ENCODE peak calls at places on chromosomes 4 and X, in eight cellular contexts. Q, E, H, J, F, Y, T and V are unnamed samples. For H3K27me3, the result is how much of the 10 kb centered on the place peaks cover.

GRCh38 chr4:68337522-68337921 is 12.4 kb downstream of the YTHDC1 start:
- DNase-seq in Q (no peak), E (no peak), H (no peak), J (no peak), F (no peak), Y (no peak), T (no peak), V (no peak)

GRCh38 chr4:101183658-101184373 is 163.5 kb downstream of the PPP3CA start:
- DNase-seq in Q (no peak), E (no peak), H (no peak), J (no peak), F (no peak), Y (no peak), T (no peak), V (no peak)

GRCh38 chrX:24761306-24761705 is 67.6 kb downstream of the POLA1 start:
- DNase-seq in Q (no peak), E (no peak), H (no peak), J (no peak), F (no peak), Y (no peak), T (no peak), V (no peak)

GRCh38 chr4:151692443-151692782 is 68.4 kb downstream of the GATB start:
- DNase-seq in Q (no peak), E (no peak), H (no peak), J (no peak), F (no peak), Y (no peak), T (no peak), V (no peak)

GRCh38 chr4:130165381-130165780 is 1069.4 kb downstream of the C4orf33 start:
- DNase-seq in Q (no peak), E (no peak), H (no peak), J (no peak), F (no peak), Y (no peak), T (no peak), V (no peak)

GRCh38 chr4:56907009-56907408 is 691 bp upstream of the REST start:
- DNase-seq in Q (no peak), E (no peak), H (no peak), J (no peak), F (no peak), Y (peak), T (no peak), V (no peak)

GRCh38 chr4:2220016-2220620 is 21.8 kb downstream of the HAUS3 start:
- DNase-seq in Q (peak), E (peak), H (peak), J (peak), F (peak), Y (peak), T (no peak), V (peak)

GRCh38 chr4:53695540-53696463 is 104.5 kb upstream of the LNX1 start:
- DNase-seq in Q (no peak), E (no peak), H (no peak), J (no peak), F (no peak), Y (no peak), T (no peak), V (no peak)

GRCh38 chr4:165207016-165207430 is 338 bp upstream of the KLHL2 start:
- DNase-seq in Q (no peak), E (peak), H (peak), J (no peak), F (peak), Y (no peak), T (no peak), V (no peak)

GRCh38 chrX:45852884-45853283 is 652.2 kb upstream of the DIPK2B start:
- DNase-seq in Q (no peak), E (no peak), H (no peak), J (no peak), F (no peak), Y (no peak), T (no peak), V (no peak)

GRCh38 chrX:9897761-9898161 is 69.4 kb upstream of the CLDN34 start:
- DNase-seq in Q (no peak), E (no peak), H (no peak), J (no peak), F (no peak), Y (no peak), T (no peak), V (no peak)

GRCh38 chrX:154125356-154126040 is 18.5 kb upstream of the OPN1LW start:
- DNase-seq in Q (no peak), E (peak), H (no peak), J (no peak), F (no peak), Y (no peak), T (no peak), V (no peak)

GRCh38 chrX:88136328-88136727 is 610.7 kb upstream of the CPXCR1 start:
- DNase-seq in Q (no peak), E (no peak), H (no peak), J (no peak), F (no peak), Y (no peak), T (no peak), V (no peak)

GRCh38 chr4:37966044-37966443 is 5.8 kb downstream of the PTTG2 start:
- DNase-seq in Q (no peak), E (no peak), H (no peak), J (no peak), F (no peak), Y (no peak), T (no peak), V (no peak)

GRCh38 chr4:55312491-55313101 is 33.4 kb upstream of the SRD5A3 start:
- DNase-seq in Q (no peak), E (peak), H (no peak), J (peak), F (peak), Y (peak), T (no peak), V (peak)

GRCh38 chr4:141311805-141312204 is 91.1 kb downstream of the ZNF330 start:
- DNase-seq in Q (no peak), E (no peak), H (no peak), J (no peak), F (no peak), Y (no peak), T (no peak), V (no peak)

GRCh38 chrX:150162141-150162540 is 201.0 kb upstream of the MAMLD1 start:
- DNase-seq in Q (no peak), E (no peak), H (no peak), J (no peak), F (no peak), Y (peak), T (no peak), V (no peak)

GRCh38 chr4:106286611-106287010 is 29.4 kb downstream of the TBCK start:
- DNase-seq in Q (no peak), E (no peak), H (no peak), J (no peak), F (no peak), Y (no peak), T (no peak), V (no peak)

GRCh38 chr4:153318696-153319320 is 25.7 kb upstream of the MND1 start:
- DNase-seq in Q (no peak), E (peak), H (no peak), J (peak), F (no peak), Y (peak), T (no peak), V (no peak)

GRCh38 chrX:153900806-153901752 is 3.4 kb upstream of the AVPR2 start:
- DNase-seq in Q (no peak), E (peak), H (peak), J (peak), F (no peak), Y (peak), T (no peak), V (peak)

GRCh38 chr4:123349401-123350190 is 47.0 kb upstream of the SPRY1 start:
- DNase-seq in Q (no peak), E (no peak), H (no peak), J (no peak), F (no peak), Y (no peak), T (no peak), V (no peak)

GRCh38 chr4:123351713-123352112 is 44.9 kb upstream of the SPRY1 start:
- DNase-seq in Q (no peak), E (no peak), H (peak), J (no peak), F (no peak), Y (no peak), T (no peak), V (no peak)

GRCh38 chr4:123350726-123351125 is 45.9 kb upstream of the SPRY1 start:
- DNase-seq in Q (no peak), E (no peak), H (no peak), J (no peak), F (no peak), Y (no peak), T (no peak), V (no peak)

GRCh38 chr4:123352240-123352945 is 44.2 kb upstream of the SPRY1 start:
- DNase-seq in Q (no peak), E (peak), H (no peak), J (peak), F (no peak), Y (no peak), T (no peak), V (no peak)

GRCh38 chr4:123350191-123350544 is 46.4 kb upstream of the SPRY1 start:
- DNase-seq in Q (no peak), E (no peak), H (no peak), J (no peak), F (no peak), Y (no peak), T (no peak), V (no peak)
- TF ChIP-seq CTCF in Q (peak), E (no peak), H (no peak), J (no peak), F (peak), Y (peak), T (no peak), V (no peak)

DNA sequence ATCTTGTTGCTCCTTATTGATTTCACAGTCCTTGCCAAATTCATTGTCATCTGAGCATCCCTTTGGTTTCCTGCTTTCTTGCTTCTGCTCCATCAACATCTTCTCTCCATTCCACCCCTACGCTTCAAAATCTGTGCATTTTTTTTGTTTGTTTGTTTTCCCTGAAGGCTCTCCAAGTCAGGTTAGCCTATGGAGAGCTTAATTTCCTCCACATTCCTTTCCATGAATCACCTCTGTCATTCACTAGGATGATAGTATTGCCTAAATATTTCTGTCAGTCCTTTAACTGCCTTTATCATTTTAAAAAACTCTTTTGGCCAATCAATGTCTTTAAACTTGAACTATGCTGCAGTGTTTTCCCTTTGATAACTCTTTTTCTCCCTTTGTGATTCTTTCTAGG is 67.7 kb downstream of the PPARGC1A start:
- DNase-seq in Q (no peak), E (no peak), H (no peak), J (no peak), F (no peak), Y (no peak), T (no peak), V (no peak)
- H3K27me3 ChIP-seq in Q (under half), E (under half), H (under half), J (under half), F (under half), Y (under half), T (under half), V (under half)

DNA sequence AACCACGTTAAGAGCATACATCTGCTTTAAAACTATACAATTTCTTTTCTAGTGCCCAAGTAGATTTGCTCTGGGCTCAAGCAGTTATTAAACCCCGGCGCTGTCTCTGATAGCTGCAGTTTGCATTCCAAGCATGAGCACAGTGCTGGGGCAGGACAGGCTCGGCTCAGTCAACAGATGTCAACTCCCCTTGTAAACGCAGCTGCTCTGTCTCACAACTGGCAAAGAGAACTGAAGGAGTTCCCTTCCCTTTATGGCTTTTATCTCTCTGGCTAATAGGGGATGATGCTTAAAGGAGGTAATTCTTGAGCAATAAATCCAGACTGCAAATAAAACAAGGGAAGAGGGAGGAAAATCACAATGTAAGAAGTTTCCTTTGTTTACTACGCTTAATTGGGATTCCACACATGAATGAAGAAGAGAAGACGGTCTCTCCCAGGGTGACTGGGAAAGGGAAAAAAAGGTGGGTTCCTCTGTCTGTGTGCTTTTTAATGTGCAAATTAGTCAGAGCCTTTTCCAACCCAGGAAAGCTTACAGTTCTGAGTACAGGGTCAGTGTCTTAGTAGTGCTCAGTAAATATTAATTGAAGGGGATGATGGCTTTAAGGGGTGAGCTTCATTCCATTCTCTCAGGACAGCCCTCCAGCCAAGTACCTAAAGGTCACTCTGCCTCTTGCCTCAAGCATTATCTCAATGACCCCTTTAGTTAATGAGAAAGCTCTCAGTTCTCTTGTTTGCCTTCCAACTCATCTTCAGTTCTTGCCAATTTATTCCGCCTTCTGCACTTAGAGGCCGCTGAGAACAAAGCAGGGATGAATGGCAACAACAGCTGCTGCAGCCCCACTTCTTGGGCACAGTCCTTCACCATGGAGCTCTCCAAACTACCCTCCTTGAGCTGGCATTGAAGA is 155.7 kb upstream of the JADE1 start:
- DNase-seq in Q (no peak), E (peak), H (no peak), J (no peak), F (no peak), Y (no peak), T (no peak), V (no peak)
- H3K4me3 ChIP-seq in Q (no peak), E (no peak), H (no peak), J (no peak), F (no peak), Y (no peak), T (no peak), V (no peak)

GRCh38 chrX:49177873-49178480 is 6.3 kb downstream of the PLP2 start:
- DNase-seq in Q (no peak), E (no peak), H (no peak), J (no peak), F (peak), Y (no peak), T (no peak), V (no peak)

GRCh38 chrX:49176421-49177326 is 5.0 kb downstream of the PLP2 start:
- DNase-seq in Q (no peak), E (no peak), H (no peak), J (no peak), F (peak), Y (no peak), T (no peak), V (no peak)

GRCh38 chrX:49178537-49178936 is 6.8 kb downstream of the PLP2 start:
- DNase-seq in Q (no peak), E (no peak), H (no peak), J (no peak), F (peak), Y (no peak), T (no peak), V (no peak)

GRCh38 chrX:49175875-49176274 is 4.2 kb downstream of the PLP2 start:
- DNase-seq in Q (no peak), E (no peak), H (no peak), J (no peak), F (no peak), Y (no peak), T (no peak), V (no peak)

DNA sequence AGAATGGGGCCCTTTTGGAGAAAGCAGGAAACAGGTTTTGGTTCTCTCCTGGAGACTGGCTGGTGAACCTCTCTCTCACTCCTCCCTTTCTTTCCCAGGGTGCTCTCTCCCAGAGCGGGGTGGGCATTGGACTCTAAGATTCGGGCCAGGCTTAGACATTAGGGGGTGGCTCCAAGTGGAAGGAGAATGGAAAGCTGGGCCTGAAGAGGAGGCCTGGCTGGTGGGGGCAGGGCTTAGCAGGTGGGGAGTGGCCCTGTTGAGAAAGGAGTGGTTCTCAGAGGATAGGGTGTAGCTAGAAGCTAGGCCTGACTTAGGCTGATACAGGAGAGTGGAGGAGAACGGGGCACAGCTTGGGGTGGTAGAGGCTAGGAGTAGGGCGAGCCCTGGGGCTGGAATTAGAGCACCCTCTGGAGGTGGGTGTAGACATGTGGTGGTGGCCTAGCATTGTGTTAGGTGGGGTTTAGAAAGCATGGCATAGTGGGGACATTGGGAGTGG is 5.7 kb downstream of the PLP2 start:
- DNase-seq in Q (no peak), E (no peak), H (no peak), J (no peak), F (no peak), Y (no peak), T (no peak), V (no peak)
- TF ChIP-seq CTCF in Q (peak), E (peak), H (no peak), J (no peak), F (no peak), Y (no peak), T (peak), V (no peak)